ENCODE peak calls at places on chromosome 7, in six cellular contexts. One of them, this sample, is unnamed.

GRCh38 chr7:139108256-139109187 is 998 bp downstream of the ZC3HAV1 start:
- DNase-seq in K562: no peak
- DNase-seq in H1: no peak
- DNase-seq in HCT116: no peak
- DNase-seq in GM12878: no peak
- DNase-seq in SK-N-SH: no peak
- DNase-seq in this sample: no peak

GRCh38 chr7:27605689-27606269 is 56.9 kb downstream of the HIBADH start:
- DNase-seq in K562: no peak
- DNase-seq in H1: no peak
- DNase-seq in HCT116: no peak
- DNase-seq in GM12878: no peak
- DNase-seq in SK-N-SH: no peak
- DNase-seq in this sample: peak

GRCh38 chr7:88586877-88587276 is 172.6 kb upstream of the ZNF804B start:
- DNase-seq in K562: no peak
- DNase-seq in H1: no peak
- DNase-seq in HCT116: no peak
- DNase-seq in GM12878: no peak
- DNase-seq in SK-N-SH: no peak
- DNase-seq in this sample: no peak

GRCh38 chr7:70484255-70484654 is 647.7 kb upstream of the GALNT17 start:
- DNase-seq in K562: no peak
- DNase-seq in H1: no peak
- DNase-seq in HCT116: no peak
- DNase-seq in GM12878: no peak
- DNase-seq in SK-N-SH: no peak
- DNase-seq in this sample: no peak

GRCh38 chr7:151142686-151143040 is 24.8 kb downstream of the GBX1 start:
- DNase-seq in K562: no peak
- DNase-seq in H1: no peak
- DNase-seq in HCT116: no peak
- DNase-seq in GM12878: no peak
- DNase-seq in SK-N-SH: no peak
- DNase-seq in this sample: no peak

GRCh38 chr7:139075031-139075652 is 34.4 kb downstream of the ZC3HAV1 start:
- DNase-seq in K562: peak
- DNase-seq in H1: peak
- DNase-seq in HCT116: peak
- DNase-seq in GM12878: peak
- DNase-seq in SK-N-SH: peak
- DNase-seq in this sample: peak

GRCh38 chr7:30936650-30937245 is 25.1 kb downstream of the AQP1 start:
- DNase-seq in K562: no peak
- DNase-seq in H1: no peak
- DNase-seq in HCT116: no peak
- DNase-seq in GM12878: no peak
- DNase-seq in SK-N-SH: peak
- DNase-seq in this sample: no peak

GRCh38 chr7:36010656-36011587 is 142.1 kb upstream of the EEPD1 start:
- DNase-seq in K562: no peak
- DNase-seq in H1: no peak
- DNase-seq in HCT116: no peak
- DNase-seq in GM12878: no peak
- DNase-seq in SK-N-SH: no peak
- DNase-seq in this sample: no peak

GRCh38 chr7:111841596-111842209 is 279.4 kb upstream of the IMMP2L start:
- DNase-seq in K562: no peak
- DNase-seq in H1: no peak
- DNase-seq in HCT116: no peak
- DNase-seq in GM12878: no peak
- DNase-seq in SK-N-SH: no peak
- DNase-seq in this sample: no peak

GRCh38 chr7:91247497-91247896 is 16.7 kb upstream of the FZD1 start:
- DNase-seq in K562: peak
- DNase-seq in H1: no peak
- DNase-seq in HCT116: no peak
- DNase-seq in GM12878: no peak
- DNase-seq in SK-N-SH: no peak
- DNase-seq in this sample: no peak

GRCh38 chr7:46530081-46530480 is 609.0 kb upstream of the IGFBP3 start:
- DNase-seq in K562: no peak
- DNase-seq in H1: no peak
- DNase-seq in HCT116: no peak
- DNase-seq in GM12878: no peak
- DNase-seq in SK-N-SH: no peak
- DNase-seq in this sample: no peak

GRCh38 chr7:75905785-75906604 is 9.0 kb upstream of the POR start:
- DNase-seq in K562: no peak
- DNase-seq in H1: no peak
- DNase-seq in HCT116: no peak
- DNase-seq in GM12878: no peak
- DNase-seq in SK-N-SH: no peak
- DNase-seq in this sample: no peak

GRCh38 chr7:101163281-101164070 is 1.9 kb downstream of the VGF start:
- DNase-seq in K562: peak
- DNase-seq in H1: no peak
- DNase-seq in HCT116: peak
- DNase-seq in GM12878: no peak
- DNase-seq in SK-N-SH: peak
- DNase-seq in this sample: no peak

GRCh38 chr7:139721844-139722243 is 56.0 kb downstream of the HIPK2 start:
- DNase-seq in K562: no peak
- DNase-seq in H1: no peak
- DNase-seq in HCT116: no peak
- DNase-seq in GM12878: no peak
- DNase-seq in SK-N-SH: no peak
- DNase-seq in this sample: no peak

GRCh38 chr7:55099086-55099831 is 80.4 kb downstream of the EGFR start:
- DNase-seq in K562: no peak
- DNase-seq in H1: no peak
- DNase-seq in HCT116: no peak
- DNase-seq in GM12878: no peak
- DNase-seq in SK-N-SH: no peak
- DNase-seq in this sample: no peak

GRCh38 chr7:50771120-50772002 is 11.3 kb downstream of the GRB10 start:
- DNase-seq in K562: no peak
- DNase-seq in H1: no peak
- DNase-seq in HCT116: no peak
- DNase-seq in GM12878: no peak
- DNase-seq in SK-N-SH: no peak
- DNase-seq in this sample: peak

GRCh38 chr7:17234398-17235021 is 63.9 kb upstream of the AHR start:
- DNase-seq in K562: peak
- DNase-seq in H1: no peak
- DNase-seq in HCT116: peak
- DNase-seq in GM12878: peak
- DNase-seq in SK-N-SH: no peak
- DNase-seq in this sample: no peak

GRCh38 chr7:27277628-27278027 is 35.0 kb downstream of the EVX1 start:
- DNase-seq in K562: peak
- DNase-seq in H1: no peak
- DNase-seq in HCT116: peak
- DNase-seq in GM12878: no peak
- DNase-seq in SK-N-SH: no peak
- DNase-seq in this sample: no peak

GRCh38 chr7:102189756-102190155 is 96.9 kb upstream of the SH2B2 start:
- DNase-seq in K562: no peak
- DNase-seq in H1: no peak
- DNase-seq in HCT116: no peak
- DNase-seq in GM12878: no peak
- DNase-seq in SK-N-SH: no peak
- DNase-seq in this sample: no peak

GRCh38 chr7:4237296-4238235 is 444.5 kb upstream of the FOXK1 start:
- DNase-seq in K562: peak
- DNase-seq in H1: no peak
- DNase-seq in HCT116: no peak
- DNase-seq in GM12878: no peak
- DNase-seq in SK-N-SH: no peak
- DNase-seq in this sample: no peak

DNA sequence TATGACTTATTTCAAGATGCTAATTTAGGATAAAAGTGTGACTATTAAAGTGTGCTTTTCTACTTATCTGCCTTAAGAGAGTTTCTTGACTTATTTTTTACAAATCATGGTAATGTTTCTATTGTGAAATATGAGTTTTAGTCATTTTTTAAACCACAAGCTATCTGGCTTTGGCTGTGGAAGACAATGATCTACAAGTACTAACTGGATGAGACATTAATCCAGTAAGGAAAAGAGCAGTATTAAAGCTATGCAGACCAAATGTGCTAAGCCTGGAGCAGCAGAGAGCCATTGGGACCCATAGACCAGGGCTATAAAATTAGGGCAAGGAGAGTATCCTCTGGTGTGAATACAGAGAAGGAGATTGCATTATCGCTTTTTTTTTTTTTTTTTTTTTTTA is 92.4 kb downstream of the SEMA3A start:
- DNase-seq in K562: no peak
- DNase-seq in H1: no peak
- DNase-seq in HCT116: no peak
- DNase-seq in GM12878: no peak
- DNase-seq in SK-N-SH: no peak
- DNase-seq in this sample: no peak
- TF ChIP-seq JUND in K562: no peak
- TF ChIP-seq JUND in H1: no peak
- TF ChIP-seq JUND in HCT116: no peak
- TF ChIP-seq JUND in GM12878: no peak
- TF ChIP-seq JUND in SK-N-SH: no peak
- TF ChIP-seq JUND in this sample: no peak

GRCh38 chr7:52161483-52161882 is 844.9 kb upstream of the COBL start:
- DNase-seq in K562: no peak
- DNase-seq in H1: no peak
- DNase-seq in HCT116: no peak
- DNase-seq in GM12878: no peak
- DNase-seq in SK-N-SH: no peak
- DNase-seq in this sample: no peak

GRCh38 chr7:52168085-52168484 is 851.5 kb upstream of the COBL start:
- DNase-seq in K562: no peak
- DNase-seq in H1: peak
- DNase-seq in HCT116: no peak
- DNase-seq in GM12878: no peak
- DNase-seq in SK-N-SH: peak
- DNase-seq in this sample: peak

DNA sequence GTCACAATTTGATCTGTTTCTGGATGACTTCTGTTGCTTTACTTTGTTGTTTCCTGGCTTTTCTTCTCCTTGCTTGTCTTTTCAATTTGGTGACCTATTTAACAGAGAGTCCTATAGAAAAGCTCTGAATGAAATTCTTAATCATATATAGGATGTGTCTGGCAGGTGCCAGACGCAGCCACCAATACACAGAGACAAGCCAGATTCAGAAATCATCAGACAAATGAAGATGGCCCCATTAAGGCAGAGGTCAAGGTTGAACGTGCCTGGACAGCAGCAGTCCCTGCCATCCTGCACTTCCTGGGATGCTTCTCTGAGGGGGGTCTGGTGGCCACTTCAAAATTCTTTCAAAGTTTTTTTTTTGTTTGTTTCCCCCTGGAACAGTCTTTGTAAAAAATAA is 846.7 kb upstream of the COBL start:
- DNase-seq in K562: no peak
- DNase-seq in H1: no peak
- DNase-seq in HCT116: no peak
- DNase-seq in GM12878: no peak
- DNase-seq in SK-N-SH: no peak
- DNase-seq in this sample: no peak
- TF ChIP-seq JUND in K562: no peak
- TF ChIP-seq JUND in H1: no peak
- TF ChIP-seq JUND in HCT116: no peak
- TF ChIP-seq JUND in GM12878: no peak
- TF ChIP-seq JUND in SK-N-SH: no peak
- TF ChIP-seq JUND in this sample: no peak

DNA sequence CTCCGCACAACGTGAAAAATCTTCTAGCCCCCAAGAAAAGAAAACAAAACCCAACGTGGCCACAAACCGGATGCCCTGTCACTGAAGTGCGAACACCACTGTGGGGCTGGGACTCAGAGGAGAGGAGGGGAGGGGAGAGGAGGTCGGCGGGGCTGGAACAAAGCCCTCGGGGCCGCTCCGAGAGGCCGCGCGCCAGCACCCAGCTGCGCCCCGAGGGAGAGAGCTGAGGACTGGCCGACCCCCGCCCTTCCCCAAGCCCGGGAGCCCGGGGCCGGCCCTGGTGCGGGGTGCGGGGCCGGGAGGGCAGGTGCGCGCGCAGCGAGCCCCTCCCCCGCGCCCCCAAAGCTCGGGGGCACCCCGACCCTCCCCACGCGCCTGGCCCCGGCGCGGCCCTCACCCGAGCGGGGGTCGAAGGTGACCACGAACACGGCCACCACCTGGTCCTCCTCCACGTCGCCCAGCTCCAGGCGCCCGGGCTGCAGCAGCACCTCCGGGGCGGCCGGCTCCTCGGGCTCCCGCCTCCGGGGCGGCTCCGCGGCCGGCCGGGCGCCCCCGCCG is 398 bp downstream of the DENND11 start:
- DNase-seq in K562: peak
- DNase-seq in H1: no peak
- DNase-seq in HCT116: no peak
- DNase-seq in GM12878: peak
- DNase-seq in SK-N-SH: peak
- DNase-seq in this sample: no peak
- TF ChIP-seq JUND in K562: no peak
- TF ChIP-seq JUND in H1: no peak
- TF ChIP-seq JUND in HCT116: no peak
- TF ChIP-seq JUND in GM12878: no peak
- TF ChIP-seq JUND in SK-N-SH: no peak
- TF ChIP-seq JUND in this sample: no peak

GRCh38 chr7:121275204-121275603 is 53.6 kb upstream of the WNT16 start:
- DNase-seq in K562: no peak
- DNase-seq in H1: no peak
- DNase-seq in HCT116: no peak
- DNase-seq in GM12878: no peak
- DNase-seq in SK-N-SH: no peak
- DNase-seq in this sample: no peak
- TF ChIP-seq JUND in K562: no peak
- TF ChIP-seq JUND in H1: no peak
- TF ChIP-seq JUND in HCT116: no peak
- TF ChIP-seq JUND in GM12878: no peak
- TF ChIP-seq JUND in SK-N-SH: no peak
- TF ChIP-seq JUND in this sample: no peak

DNA sequence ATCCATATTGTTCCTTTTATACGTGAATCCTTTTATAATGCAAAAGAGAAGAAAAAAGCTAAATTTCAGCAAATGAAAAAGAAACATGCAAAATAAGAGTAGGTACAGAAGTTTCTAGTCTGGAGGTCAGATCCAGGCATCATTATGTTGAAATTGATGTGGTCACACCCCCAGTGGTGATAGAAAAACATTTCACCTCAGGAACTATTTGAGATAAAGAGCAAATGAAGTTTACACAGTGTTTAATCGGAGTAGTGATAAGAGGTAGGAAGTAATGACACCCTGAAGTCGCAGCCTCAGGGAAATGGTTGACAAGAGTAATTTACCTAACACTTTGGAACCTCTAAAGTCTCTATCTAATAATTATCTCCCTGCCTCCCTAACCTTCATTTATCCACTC is 536.0 kb upstream of the STEAP1 start:
- DNase-seq in K562: no peak
- DNase-seq in H1: no peak
- DNase-seq in HCT116: no peak
- DNase-seq in GM12878: no peak
- DNase-seq in SK-N-SH: no peak
- DNase-seq in this sample: no peak
- TF ChIP-seq JUND in K562: no peak
- TF ChIP-seq JUND in H1: no peak
- TF ChIP-seq JUND in HCT116: no peak
- TF ChIP-seq JUND in GM12878: no peak
- TF ChIP-seq JUND in SK-N-SH: no peak
- TF ChIP-seq JUND in this sample: no peak